ENCODE peak calls at places on chromosomes 1 and 21, in seven cellular contexts. M is WTC11; J is GM03348; X is left colon; I is stimulated activated effector memory CD8-positive, alpha-beta T cell treated with anti-CD3 and anti-CD28 coated beads, Interleukin-12 subunit alpha, Interleukin-12 subunit beta, amount 100 ng/mL, for 72 hours; F is heart left ventricle; B is NCI-H82. G is an unnamed sample.

GRCh38 chr1:87089823-87090222 is 175.4 kb downstream of the HS2ST1 start:
- DNase-seq in M (no peak), I (no peak), B (no peak), X (no peak), J (no peak), F (no peak), G (no peak)

GRCh38 chr1:180926164-180926981 is 13.7 kb downstream of the KIAA1614 start:
- DNase-seq in I (no peak), B (peak; percentile 97), J (peak; percentile 63), M (no peak), X (peak; percentile 23), F (peak; percentile 75), G (peak; percentile 98)

GRCh38 chr1:31771891-31772668 is 7.9 kb upstream of the ADGRB2 start:
- DNase-seq in X (no peak), I (no peak), F (no peak), M (no peak), B (no peak), J (peak; percentile 36), G (no peak)

GRCh38 chr1:171754381-171754705 is 12.5 kb upstream of the VAMP4 start:
- DNase-seq in F (no peak), I (no peak), B (no peak), X (no peak), M (no peak), J (peak; percentile 88), G (peak; percentile 41)

GRCh38 chr1:229223498-229223897 is 47.4 kb upstream of the RAB4A start:
- DNase-seq in X (no peak), B (no peak), F (no peak), J (no peak), M (no peak), I (no peak), G (no peak)

GRCh38 chr1:167000546-167000945 is 11.5 kb downstream of the MAEL start:
- DNase-seq in B (no peak), F (no peak), I (no peak), X (no peak), J (no peak), M (no peak), G (no peak)

GRCh38 chr1:21725738-21726392 is 56.7 kb upstream of the RAP1GAP start:
- DNase-seq in M (no peak), J (no peak), X (no peak), I (peak; percentile 10), B (no peak), F (no peak), G (no peak)

GRCh38 chr1:119681560-119681959 is 30.2 kb upstream of the PHGDH start:
- DNase-seq in X (no peak), J (no peak), F (no peak), B (no peak), M (no peak), I (no peak), G (no peak)

GRCh38 chr1:15953791-15954201 is 22.1 kb downstream of the ZBTB17 start:
- DNase-seq in I (no peak), J (no peak), F (no peak), B (no peak), M (no peak), X (no peak), G (peak; percentile 50)

GRCh38 chr1:184362876-184363275 is 24.0 kb upstream of the C1orf21 start:
- DNase-seq in I (no peak), F (no peak), B (no peak), M (no peak), J (peak; percentile 32), X (no peak), G (no peak)

GRCh38 chr21:42062543-42063022 is 8.5 kb upstream of the UMODL1 start:
- DNase-seq in F (no peak), M (no peak), J (no peak), X (peak; percentile 71), I (peak; percentile 79), B (no peak), G (no peak)

GRCh38 chr21:35371217-35371616 is 322.1 kb upstream of the RUNX1 start:
- DNase-seq in J (no peak), X (no peak), F (no peak), M (no peak), B (no peak), I (no peak), G (no peak)

GRCh38 chr1:210938416-210938925 is 195.5 kb downstream of the KCNH1 start:
- DNase-seq in I (no peak), M (no peak), J (no peak), F (no peak), B (no peak), X (no peak), G (peak; percentile 61)

GRCh38 chr21:43778469-43779335 is 2.6 kb upstream of the CSTB start:
- DNase-seq in X (peak; percentile 29), M (no peak), F (no peak), B (no peak), J (no peak), I (no peak), G (peak; percentile 42)

GRCh38 chr1:119808972-119809550 is 2.2 kb downstream of the REG4 start:
- DNase-seq in M (peak; percentile 74), J (peak; percentile 81), I (peak; percentile 73), X (peak; percentile 84), B (peak; percentile 80), F (peak; percentile 51), G (peak; percentile 64)

GRCh38 chr1:97304366-97304765 is 582.8 kb downstream of the PTBP2 start:
- DNase-seq in X (no peak), F (no peak), M (no peak), J (no peak), I (no peak), B (peak; percentile 6), G (no peak)

GRCh38 chr1:209094384-209094783 is 489.1 kb upstream of the CAMK1G start:
- DNase-seq in B (peak; percentile 40), I (no peak), J (no peak), F (no peak), M (no peak), X (no peak), G (no peak)

GRCh38 chr1:160779662-160780397 is 16.1 kb upstream of the LY9 start:
- DNase-seq in J (no peak), B (peak; percentile 77), X (no peak), M (peak; percentile 84), I (no peak), F (no peak), G (peak; percentile 51)

GRCh38 chr1:54849219-54850081 is 37.5 kb downstream of the DHCR24 start:
- DNase-seq in X (no peak), I (no peak), B (no peak), M (no peak), J (peak; percentile 35), F (no peak), G (no peak)

GRCh38 chr1:58829861-58830260 is 46.0 kb upstream of the JUN start:
- DNase-seq in B (no peak), J (no peak), I (no peak), M (no peak), X (no peak), F (no peak), G (peak; percentile 26)

GRCh38 chr1:115437146-115437639 is 99.1 kb upstream of the NGF start:
- DNase-seq in I (no peak), B (no peak), F (no peak), J (no peak), X (no peak), M (no peak), G (peak; percentile 21)

GRCh38 chr1:73998348-73998959 is 199.5 kb downstream of the LRRIQ3 start:
- DNase-seq in I (no peak), M (no peak), J (peak; percentile 24), X (no peak), F (no peak), B (peak; percentile 72), G (no peak)

GRCh38 chr1:53905509-53905908 is 11.5 kb downstream of the DIO1 start:
- DNase-seq in B (no peak), J (no peak), I (no peak), M (no peak), F (no peak), X (no peak), G (no peak)

GRCh38 chr1:59433440-59433813 is 136.5 kb downstream of the FGGY start:
- DNase-seq in B (no peak), I (no peak), J (peak; percentile 59), F (no peak), X (no peak), M (no peak), G (no peak)

GRCh38 chr1:68495968-68496679 is 758 bp downstream of the DEPDC1 start:
- DNase-seq in B (peak; percentile 59), I (no peak), J (no peak), X (no peak), M (no peak), F (no peak), G (no peak)

GRCh38 chr1:212669102-212669501 is 30.5 kb downstream of the BATF3 start:
- DNase-seq in X (no peak), I (peak; percentile 45), J (no peak), B (peak; percentile 62), F (no peak), M (no peak), G (peak; percentile 54)

GRCh38 chr1:72369358-72369757 is 87.0 kb upstream of the NEGR1 start:
- DNase-seq in B (no peak), M (no peak), I (no peak), J (no peak), X (no peak), F (no peak), G (no peak)